ENCODE peak calls at places on chromosomes 6 and 20, in nine cellular contexts. Y, Z, R, P, W, X, A, D and H are unnamed samples.

GRCh38 chr20:61857884-61858283 is 207.8 kb downstream of the TAF4 start:
- DNase-seq in Y (no peak), Z (no peak), R (no peak), P (no peak), W (no peak), X (no peak), A (no peak), D (no peak), H (no peak)

GRCh38 chr6:43766426-43766825 is 3.6 kb upstream of the VEGFA start:
- DNase-seq in Y (no peak), Z (no peak), R (no peak), P (no peak), W (no peak), X (no peak), A (peak; percentile 35), D (no peak), H (no peak)

GRCh38 chr6:42714098-42714761 is 8.2 kb downstream of the PRPH2 start:
- DNase-seq in Y (no peak), Z (no peak), R (no peak), P (no peak), W (no peak), X (no peak), A (no peak), D (no peak), H (no peak)

GRCh38 chr20:49925901-49926454 is 10.2 kb upstream of the RNF114 start:
- DNase-seq in Y (no peak), Z (no peak), R (no peak), P (no peak), W (no peak), X (no peak), A (no peak), D (no peak), H (no peak)

GRCh38 chr20:44071057-44071456 is 115.9 kb downstream of the JPH2 start:
- DNase-seq in Y (no peak), Z (no peak), R (no peak), P (no peak), W (no peak), X (no peak), A (no peak), D (no peak), H (no peak)

GRCh38 chr6:44332585-44332984 is 9.9 kb upstream of the SPATS1 start:
- DNase-seq in Y (no peak), Z (no peak), R (no peak), P (no peak), W (no peak), X (peak; percentile 31), A (no peak), D (no peak), H (no peak)

GRCh38 chr20:49570828-49571552 is 3.1 kb upstream of the PTGIS start:
- DNase-seq in Y (peak; percentile 32), Z (no peak), R (no peak), P (no peak), W (no peak), X (peak; percentile 84), A (peak; percentile 87), D (no peak), H (no peak)

GRCh38 chr6:123527406-123527805 is 109.3 kb downstream of the TRDN start:
- DNase-seq in Y (no peak), Z (no peak), R (no peak), P (no peak), W (no peak), X (peak; percentile 16), A (no peak), D (peak; percentile 63), H (no peak)

GRCh38 chr6:146905313-146905712 is 298.9 kb upstream of the STXBP5 start:
- DNase-seq in Y (no peak), Z (peak; percentile 34), R (peak; percentile 28), P (no peak), W (no peak), X (peak; percentile 82), A (no peak), D (no peak), H (no peak)

GRCh38 chr6:34746104-34746846 is 11.0 kb upstream of the SNRPC start:
- DNase-seq in Y (no peak), Z (peak; percentile 32), R (no peak), P (no peak), W (no peak), X (no peak), A (no peak), D (no peak), H (no peak)

GRCh38 chr6:117477988-117478852 is 4.3 kb upstream of the DCBLD1 start:
- DNase-seq in Y (no peak), Z (peak; percentile 4), R (no peak), P (no peak), W (no peak), X (no peak), A (no peak), D (no peak), H (peak; percentile 48)

GRCh38 chr6:125670586-125670985 is 78.8 kb upstream of the HEY2 start:
- DNase-seq in Y (no peak), Z (no peak), R (no peak), P (no peak), W (peak; percentile 28), X (no peak), A (no peak), D (no peak), H (no peak)

GRCh38 chr6:10528170-10528981 is 7.2 kb downstream of the GCNT2 start:
- DNase-seq in Y (no peak), Z (peak; percentile 54), R (no peak), P (no peak), W (no peak), X (peak; percentile 60), A (peak; percentile 53), D (no peak), H (peak; percentile 41)

GRCh38 chr6:3943373-3943772 is 94.2 kb downstream of the FAM50B start:
- DNase-seq in Y (peak; percentile 38), Z (no peak), R (no peak), P (no peak), W (peak; percentile 69), X (no peak), A (no peak), D (no peak), H (no peak)

GRCh38 chr6:77173472-77174074 is 289.7 kb downstream of the HTR1B start:
- DNase-seq in Y (no peak), Z (no peak), R (no peak), P (no peak), W (no peak), X (no peak), A (no peak), D (no peak), H (no peak)

GRCh38 chr20:24420567-24420966 is 48.9 kb upstream of the SYNDIG1 start:
- DNase-seq in Y (no peak), Z (no peak), R (no peak), P (no peak), W (no peak), X (no peak), A (no peak), D (no peak), H (no peak)

GRCh38 chr20:34249291-34249690 is 8.1 kb downstream of the ASIP start:
- DNase-seq in Y (no peak), Z (no peak), R (no peak), P (no peak), W (no peak), X (no peak), A (no peak), D (no peak), H (peak; percentile 38)

GRCh38 chr6:108633436-108633835 is 72.7 kb downstream of the FOXO3 start:
- DNase-seq in Y (no peak), Z (no peak), R (no peak), P (no peak), W (no peak), X (no peak), A (no peak), D (no peak), H (no peak)

GRCh38 chr20:2396241-2396814 is 15.6 kb downstream of the TGM6 start:
- DNase-seq in Y (no peak), Z (no peak), R (no peak), P (no peak), W (no peak), X (no peak), A (peak; percentile 32), D (no peak), H (no peak)

GRCh38 chr6:15621203-15622044 is 41.4 kb downstream of the DTNBP1 start:
- DNase-seq in Y (no peak), Z (no peak), R (peak; percentile 82), P (no peak), W (peak; percentile 63), X (no peak), A (no peak), D (no peak), H (peak; percentile 43)

GRCh38 chr6:116431964-116432595 is 29.1 kb upstream of the CALHM6 start:
- DNase-seq in Y (no peak), Z (no peak), R (no peak), P (no peak), W (no peak), X (no peak), A (no peak), D (no peak), H (no peak)

GRCh38 chr6:28683945-28684538 is 158.4 kb downstream of the GPX5 start:
- DNase-seq in Y (no peak), Z (peak; percentile 7), R (peak; percentile 15), P (no peak), W (no peak), X (peak; percentile 56), A (peak; percentile 63), D (no peak), H (no peak)

GRCh38 chr6:137015943-137016342 is 28.8 kb downstream of the IL20RA start:
- DNase-seq in Y (no peak), Z (no peak), R (no peak), P (no peak), W (no peak), X (no peak), A (no peak), D (no peak), H (no peak)

GRCh38 chr6:83190596-83190995 is 2.5 kb downstream of the PGM3 start:
- DNase-seq in Y (no peak), Z (no peak), R (no peak), P (no peak), W (no peak), X (no peak), A (no peak), D (no peak), H (no peak)

GRCh38 chr6:136262940-136263339 is 12.8 kb upstream of the MTFR2 start:
- DNase-seq in Y (no peak), Z (no peak), R (no peak), P (no peak), W (no peak), X (no peak), A (no peak), D (no peak), H (no peak)

GRCh38 chr6:44342052-44342451 is 398 bp upstream of the SPATS1 start:
- DNase-seq in Y (no peak), Z (peak; percentile 33), R (no peak), P (no peak), W (no peak), X (no peak), A (no peak), D (no peak), H (no peak)

GRCh38 chr6:3913958-3914337 is 64.8 kb downstream of the FAM50B start:
- DNase-seq in Y (no peak), Z (no peak), R (no peak), P (no peak), W (no peak), X (peak; percentile 26), A (no peak), D (no peak), H (no peak)

GRCh38 chr20:21099653-21100589 is 6.2 kb downstream of the LINC00237 start:
- DNase-seq in Y (no peak), Z (peak; percentile 88), R (peak; percentile 19), P (no peak), W (peak; percentile 40), X (no peak), A (peak; percentile 39), D (no peak), H (peak; percentile 41)

GRCh38 chr20:8213831-8214587 is 81.9 kb downstream of the PLCB1 start:
- DNase-seq in Y (no peak), Z (no peak), R (no peak), P (no peak), W (no peak), X (no peak), A (no peak), D (no peak), H (peak; percentile 13)

GRCh38 chr6:126540161-126540560 is 200.2 kb downstream of the CENPW start:
- DNase-seq in Y (no peak), Z (no peak), R (no peak), P (no peak), W (no peak), X (no peak), A (no peak), D (no peak), H (no peak)

GRCh38 chr20:14062786-14063185 is 67.5 kb downstream of the MACROD2 start:
- DNase-seq in Y (no peak), Z (no peak), R (no peak), P (no peak), W (no peak), X (no peak), A (no peak), D (no peak), H (no peak)